ENCODE peak calls at places on chromosomes 6 and 20, in ten cellular contexts. P is GM12891, O is HL-60, U is Panc1, L is HCT116, Y is suprapubic skin, H is stomach, B is breast epithelium, T is transverse colon, A is spleen. M is an unnamed sample.

GRCh38 chr6:112269165-112269564 is 14.8 kb upstream of the LAMA4 start:
- DNase-seq in U (no peak), T (no peak), Y (no peak), B (no peak), L (no peak), H (no peak), P (no peak), O (no peak), A (no peak), M (peak; percentile 81)

GRCh38 chr20:41094656-41095055 is 42.7 kb upstream of the PLCG1 start:
- DNase-seq in A (no peak), H (no peak), O (no peak), U (no peak), T (no peak), Y (no peak), P (no peak), L (no peak), B (no peak), M (peak; percentile 30)

GRCh38 chr20:48823960-48824497 is 3.8 kb downstream of the PREX1 start:
- DNase-seq in P (peak; percentile 48), O (no peak), L (no peak), H (no peak), U (no peak), T (no peak), B (no peak), A (no peak), Y (no peak), M (peak; percentile 86)

GRCh38 chr6:29602564-29603361 is 17.8 kb downstream of the OR2H2 start:
- DNase-seq in A (no peak), T (no peak), P (peak; percentile 39), H (no peak), L (peak; percentile 6), Y (no peak), B (no peak), U (no peak), O (no peak), M (no peak)

GRCh38 chr6:142935553-142936517 is 9.1 kb downstream of the HIVEP2 start:
- DNase-seq in L (no peak), O (no peak), T (peak; percentile 19), B (no peak), U (no peak), H (no peak), A (peak; percentile 85), Y (no peak), P (no peak), M (no peak)

GRCh38 chr6:94254689-94255088 is 835.3 kb upstream of the EPHA7 start:
- DNase-seq in B (no peak), H (no peak), U (no peak), P (no peak), A (no peak), O (no peak), T (no peak), L (no peak), Y (no peak), M (no peak)

GRCh38 chr20:5557123-5557522 is 193.1 kb upstream of the SHLD1 start:
- DNase-seq in U (peak; percentile 8), A (no peak), T (peak; percentile 62), L (peak; percentile 13), O (no peak), H (peak; percentile 54), B (no peak), Y (no peak), P (peak; percentile 17), M (peak; percentile 63)

GRCh38 chr6:93784794-93785757 is 365.7 kb upstream of the EPHA7 start:
- DNase-seq in L (no peak), O (no peak), A (no peak), U (peak; percentile 84), P (no peak), H (no peak), Y (no peak), B (no peak), T (no peak), M (peak; percentile 49)

GRCh38 chr6:130671119-130672104 is 155.8 kb upstream of the SMLR1 start:
- DNase-seq in H (no peak), P (no peak), O (no peak), L (no peak), U (no peak), Y (peak; percentile 66), T (no peak), A (no peak), B (no peak), M (no peak)

GRCh38 chr6:20211037-20211940 is 980 bp downstream of the MBOAT1 start:
- DNase-seq in L (no peak), A (no peak), U (no peak), T (peak; percentile 55), O (no peak), B (peak; percentile 50), Y (no peak), H (peak; percentile 44), P (no peak), M (peak; percentile 42)

GRCh38 chr20:47355489-47356219 is 845 bp downstream of the ZMYND8 start:
- DNase-seq in Y (no peak), T (no peak), L (no peak), A (peak; percentile 41), P (no peak), B (no peak), O (no peak), H (no peak), U (no peak), M (peak; percentile 58)

GRCh38 chr6:16337280-16337975 is 99.0 kb downstream of the GMPR start:
- DNase-seq in Y (peak; percentile 94), H (peak; percentile 70), P (no peak), B (peak; percentile 80), T (peak; percentile 76), U (no peak), O (no peak), L (no peak), A (peak; percentile 83), M (peak; percentile 99)

GRCh38 chr6:88584581-88584980 is 378.8 kb downstream of the RNGTT start:
- DNase-seq in P (no peak), T (no peak), H (no peak), L (no peak), B (no peak), Y (no peak), A (no peak), U (no peak), O (no peak), M (no peak)

GRCh38 chr20:58381627-58382026 is 7.4 kb upstream of the VAPB start:
- DNase-seq in H (no peak), Y (no peak), U (no peak), T (no peak), L (no peak), O (no peak), A (no peak), P (no peak), B (no peak), M (no peak)

GRCh38 chr6:85460951-85461805 is 11.3 kb downstream of the NT5E start:
- DNase-seq in H (no peak), U (no peak), P (no peak), A (no peak), O (peak; percentile 32), B (peak; percentile 49), T (no peak), L (no peak), Y (no peak), M (peak; percentile 61)

GRCh38 chr6:127851197-127851596 is 49.7 kb downstream of the THEMIS start:
- DNase-seq in A (no peak), P (no peak), L (no peak), U (no peak), H (no peak), O (no peak), T (no peak), B (no peak), Y (no peak), M (no peak)

GRCh38 chr6:84156306-84156705 is 71.1 kb downstream of the CEP162 start:
- DNase-seq in Y (no peak), B (no peak), A (no peak), U (no peak), O (no peak), P (no peak), L (no peak), T (no peak), H (no peak), M (no peak)

GRCh38 chr6:137823826-137824501 is 43.1 kb upstream of the TNFAIP3 start:
- DNase-seq in B (peak; percentile 42), P (no peak), A (no peak), L (no peak), O (no peak), T (peak; percentile 65), H (peak; percentile 32), U (no peak), Y (peak; percentile 92), M (no peak)

GRCh38 chr20:13231031-13231752 is 10.1 kb downstream of the ISM1 start:
- DNase-seq in U (no peak), L (no peak), P (no peak), Y (no peak), T (no peak), O (no peak), B (no peak), A (no peak), H (no peak), M (no peak)

GRCh38 chr6:4134841-4135664 is at the start of gene ECI2:
- DNase-seq in U (no peak), B (peak; percentile 50), L (no peak), H (peak; percentile 65), Y (no peak), O (peak; percentile 29), P (peak; percentile 36), T (peak; percentile 69), A (peak; percentile 96), M (peak; percentile 67)
- TF ChIP-seq POLR2AphosphoS5 in U (peak; percentile 19), B (peak; percentile 73), L (peak; percentile 73), H (peak; percentile 58), Y (no peak), O (no peak), P (no peak), T (peak; percentile 81), A (peak; percentile 85), M (peak; percentile 51)

GRCh38 chr20:16647875-16648597 is 74.8 kb upstream of the KIF16B start:
- DNase-seq in Y (no peak), A (no peak), L (no peak), H (no peak), T (no peak), P (no peak), B (no peak), U (no peak), O (no peak), M (no peak)
- TF ChIP-seq POLR2AphosphoS5 in Y (no peak), A (no peak), L (no peak), H (no peak), T (no peak), P (no peak), B (no peak), U (no peak), O (no peak), M (no peak)

DNA sequence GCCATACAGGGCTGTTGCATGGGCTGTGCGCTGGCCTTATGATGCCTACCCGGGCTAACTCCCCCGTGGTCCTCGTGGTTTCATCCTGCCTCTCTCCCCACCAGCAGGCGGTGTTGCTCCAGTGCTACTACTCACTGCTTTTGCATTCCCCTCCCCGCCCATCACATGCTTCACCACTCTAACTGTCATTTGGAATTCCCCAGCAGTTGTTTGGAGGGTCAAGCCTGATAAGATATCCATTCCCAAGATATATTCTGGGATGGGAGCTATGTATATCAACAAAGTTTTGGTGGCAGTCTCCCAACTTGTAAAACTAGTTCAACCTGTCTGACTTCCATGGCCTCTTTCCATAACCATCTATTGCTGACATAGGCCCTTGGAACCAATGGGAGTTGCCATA is 233.2 kb upstream of the SOX4 start:
- DNase-seq in A (no peak), P (no peak), U (no peak), L (no peak), B (no peak), T (peak; percentile 48), H (peak; percentile 33), O (no peak), Y (no peak), M (no peak)
- TF ChIP-seq POLR2AphosphoS5 in A (no peak), P (no peak), U (no peak), L (no peak), B (no peak), T (no peak), H (peak; percentile 13), O (no peak), Y (no peak), M (no peak)

GRCh38 chr20:39036011-39036410 is 73.9 kb downstream of the DHX35 start:
- DNase-seq in A (no peak), H (no peak), B (no peak), U (no peak), L (no peak), P (no peak), Y (no peak), T (no peak), O (no peak), M (no peak)
- TF ChIP-seq POLR2AphosphoS5 in A (no peak), H (no peak), B (no peak), U (no peak), L (no peak), P (no peak), Y (no peak), T (no peak), O (no peak), M (no peak)